ENCODE peak calls at places on chromosomes 16 and 17, in four cellular contexts. W is HepG2, N is SK-N-SH, C is GM12878. E is an unnamed sample.

GRCh38 chr17:34306466-34306865 is 12.8 kb upstream of the CCL8 start:
- DNase-seq in W (no peak), N (peak), C (no peak), E (peak)

GRCh38 chr16:13312063-13312462 is 410.7 kb downstream of the SHISA9 start:
- DNase-seq in W (no peak), N (no peak), C (no peak), E (no peak)

GRCh38 chr17:45050680-45051059 is 762 bp downstream of the DCAKD start:
- DNase-seq in W (peak), N (peak), C (no peak), E (no peak)

GRCh38 chr17:59427425-59427921 is 96.0 kb downstream of the YPEL2 start:
- DNase-seq in W (no peak), N (no peak), C (no peak), E (no peak)

GRCh38 chr17:50337956-50338355 is 8.0 kb upstream of the XYLT2 start:
- DNase-seq in W (no peak), N (no peak), C (no peak), E (no peak)

GRCh38 chr16:58107228-58107627 is 22.0 kb downstream of the CFAP20 start:
- DNase-seq in W (no peak), N (no peak), C (no peak), E (no peak)

GRCh38 chr16:88442811-88443576 is 10.1 kb upstream of the ZFPM1 start:
- DNase-seq in W (peak), N (peak), C (no peak), E (no peak)

GRCh38 chr17:41782142-41782541 is 4.4 kb downstream of the JUP start:
- DNase-seq in W (no peak), N (no peak), C (no peak), E (no peak)

GRCh38 chr17:34797724-34798123 is 163.5 kb downstream of the CCT6B start:
- DNase-seq in W (peak), N (no peak), C (no peak), E (peak)

GRCh38 chr16:56357765-56358322 is 67.5 kb downstream of the AMFR start:
- DNase-seq in W (peak), N (peak), C (no peak), E (peak)

GRCh38 chr17:65190467-65191095 is 53.4 kb downstream of the RGS9 start:
- DNase-seq in W (no peak), N (no peak), C (no peak), E (no peak)

GRCh38 chr16:81779540-81780320 is 639 bp downstream of the PLCG2 start:
- DNase-seq in W (no peak), N (no peak), C (no peak), E (peak)

GRCh38 chr16:30797670-30798309 is 10.8 kb upstream of the ZNF629 start:
- DNase-seq in W (peak), N (no peak), C (no peak), E (no peak)

GRCh38 chr16:66516808-66517585 is 32.9 kb downstream of the TK2 start:
- DNase-seq in W (peak), N (peak), C (peak), E (peak)

GRCh38 chr17:42928714-42929496 is 28.3 kb downstream of the G6PC1 start:
- DNase-seq in W (peak), N (peak), C (peak), E (no peak)

GRCh38 chr16:64947651-64948050 is 174.2 kb downstream of the CDH11 start:
- DNase-seq in W (no peak), N (no peak), C (no peak), E (no peak)

GRCh38 chr16:67235816-67236547 is 9.1 kb downstream of the TMEM208 start:
- DNase-seq in W (no peak), N (no peak), C (no peak), E (no peak)

GRCh38 chr17:705863-706262 is 8.8 kb downstream of the VPS53 start:
- DNase-seq in W (no peak), N (no peak), C (no peak), E (no peak)

GRCh38 chr16:11256657-11257130 is 690 bp upstream of the SOCS1 start:
- DNase-seq in W (no peak), N (peak), C (no peak), E (no peak)

GRCh38 chr16:19382084-19382801 is 35.4 kb upstream of the TMC5 start:
- DNase-seq in W (peak), N (peak), C (no peak), E (no peak)

GRCh38 chr16:87536795-87537142 is 43.9 kb upstream of the ZCCHC14 start:
- DNase-seq in W (no peak), N (no peak), C (no peak), E (no peak)

GRCh38 chr17:61302911-61303310 is 96.7 kb upstream of the TBX2 start:
- DNase-seq in W (no peak), N (no peak), C (no peak), E (no peak)

DNA sequence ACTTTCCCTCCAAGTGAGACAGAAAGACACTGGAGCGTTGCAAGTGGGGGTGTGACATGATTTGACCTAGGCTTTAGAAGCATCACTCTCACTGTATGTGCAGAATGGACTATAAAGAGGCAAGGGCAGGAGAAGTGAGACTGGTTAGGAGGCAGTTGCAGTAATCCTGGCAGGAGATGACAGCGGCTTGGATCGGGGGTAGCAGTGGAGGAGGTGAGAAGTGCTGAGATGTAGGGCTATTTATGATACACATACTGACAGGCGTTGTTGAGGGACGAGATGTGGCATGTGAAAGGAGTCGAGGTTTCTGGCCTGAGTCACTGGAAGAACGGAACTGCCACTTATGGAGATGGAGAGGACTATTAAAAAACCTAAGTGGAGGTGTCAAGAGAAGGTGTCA is 145.4 kb downstream of the SPECC1 start:
- DNase-seq in W (no peak), N (no peak), C (no peak), E (no peak)
- TF ChIP-seq TCF12 in W (no peak), N (no peak), C (no peak), E (no peak)

GRCh38 chr16:85637808-85638186 is 24.7 kb downstream of the GSE1 start:
- DNase-seq in W (no peak), N (no peak), C (no peak), E (no peak)
- TF ChIP-seq SIN3A in W (no peak), N (no peak), C (no peak), E (no peak)

GRCh38 chr17:40443988-40444899 is 994 bp downstream of the IGFBP4 start:
- DNase-seq in W (no peak), N (no peak), C (no peak), E (peak)

GRCh38 chr17:40445769-40446468 is 2.7 kb downstream of the IGFBP4 start:
- DNase-seq in W (peak), N (no peak), C (no peak), E (no peak)

GRCh38 chr17:40442392-40443195 is 656 bp upstream of the IGFBP4 start:
- DNase-seq in W (no peak), N (no peak), C (no peak), E (no peak)

GRCh38 chr17:40440166-40440565 is 3.1 kb upstream of the IGFBP4 start:
- DNase-seq in W (no peak), N (no peak), C (no peak), E (no peak)

GRCh38 chr17:40443196-40443987 is at the start of gene IGFBP4:
- DNase-seq in W (peak), N (peak), C (no peak), E (peak)
- TF ChIP-seq TCF12 in W (no peak), N (no peak), C (no peak), E (no peak)

GRCh38 chr17:17952691-17953090 is 19.5 kb downstream of the TOM1L2 start:
- DNase-seq in W (no peak), N (no peak), C (no peak), E (no peak)

GRCh38 chr17:17954079-17954478 is 18.1 kb downstream of the TOM1L2 start:
- DNase-seq in W (no peak), N (no peak), C (no peak), E (no peak)

GRCh38 chr17:17950806-17951205 is 21.4 kb downstream of the TOM1L2 start:
- DNase-seq in W (no peak), N (no peak), C (no peak), E (no peak)

GRCh38 chr17:17950347-17950746 is 21.9 kb downstream of the TOM1L2 start:
- DNase-seq in W (no peak), N (no peak), C (no peak), E (no peak)

DNA sequence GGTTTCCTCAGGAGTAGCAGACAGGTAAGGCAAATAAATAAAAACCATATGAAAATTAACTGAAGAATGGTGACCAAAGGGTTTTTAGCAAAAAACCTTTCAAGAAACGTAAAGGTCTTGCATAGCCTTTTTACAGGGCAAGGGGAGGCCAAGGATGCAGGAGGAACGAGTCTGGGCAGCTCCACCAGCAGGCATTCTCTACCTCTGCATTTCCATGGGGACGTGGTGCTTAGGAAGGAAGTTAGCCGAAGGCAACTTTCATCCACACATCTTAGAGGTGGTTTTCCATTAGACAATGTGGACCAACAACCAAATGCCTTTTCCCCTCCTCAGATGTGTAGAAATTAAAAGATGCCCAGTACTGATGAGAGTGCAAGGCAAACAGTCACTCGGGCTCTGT is 20.7 kb downstream of the TOM1L2 start:
- DNase-seq in W (no peak), N (no peak), C (no peak), E (no peak)
- TF ChIP-seq SIN3A in W (no peak), N (no peak), C (no peak), E (no peak)

DNA sequence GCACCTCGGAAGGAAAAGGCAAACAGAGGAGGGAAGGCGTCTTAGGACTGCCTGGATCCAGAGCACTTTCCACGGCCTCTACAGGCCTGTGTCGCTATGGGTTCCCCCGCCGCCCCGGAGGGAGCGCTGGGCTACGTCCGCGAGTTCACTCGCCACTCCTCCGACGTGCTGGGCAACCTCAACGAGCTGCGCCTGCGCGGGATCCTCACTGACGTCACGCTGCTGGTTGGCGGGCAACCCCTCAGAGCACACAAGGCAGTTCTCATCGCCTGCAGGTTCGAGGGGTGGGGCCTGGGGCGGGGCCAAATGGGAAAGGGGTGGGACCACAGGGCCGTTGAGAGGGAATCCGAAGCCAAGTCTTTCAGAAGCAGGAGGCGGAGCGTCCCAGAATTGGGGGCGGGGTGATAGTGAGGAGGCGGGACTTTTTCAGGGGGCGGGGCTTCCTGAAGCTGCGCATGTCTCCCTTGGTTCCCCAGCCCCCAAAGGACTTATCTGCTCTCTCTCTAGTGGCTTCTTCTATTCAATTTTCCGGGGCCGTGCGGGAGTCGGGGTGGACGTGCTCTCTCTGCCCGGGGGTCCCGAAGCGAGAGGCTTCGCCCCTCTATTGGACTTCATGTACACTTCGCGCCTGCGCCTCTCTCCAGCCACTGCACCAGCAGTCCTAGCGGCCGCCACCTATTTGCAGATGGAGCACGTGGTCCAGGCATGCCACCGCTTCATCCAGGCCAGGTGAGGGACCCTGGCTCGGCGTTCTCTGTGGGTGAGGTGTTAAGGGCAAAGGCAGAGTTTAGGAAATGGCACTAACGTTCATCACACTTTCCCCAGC is 939 bp downstream of the BCL6B start:
- DNase-seq in W (no peak), N (peak), C (peak), E (peak)
- TF ChIP-seq TCF12 in W (no peak), N (no peak), C (no peak), E (no peak)

DNA sequence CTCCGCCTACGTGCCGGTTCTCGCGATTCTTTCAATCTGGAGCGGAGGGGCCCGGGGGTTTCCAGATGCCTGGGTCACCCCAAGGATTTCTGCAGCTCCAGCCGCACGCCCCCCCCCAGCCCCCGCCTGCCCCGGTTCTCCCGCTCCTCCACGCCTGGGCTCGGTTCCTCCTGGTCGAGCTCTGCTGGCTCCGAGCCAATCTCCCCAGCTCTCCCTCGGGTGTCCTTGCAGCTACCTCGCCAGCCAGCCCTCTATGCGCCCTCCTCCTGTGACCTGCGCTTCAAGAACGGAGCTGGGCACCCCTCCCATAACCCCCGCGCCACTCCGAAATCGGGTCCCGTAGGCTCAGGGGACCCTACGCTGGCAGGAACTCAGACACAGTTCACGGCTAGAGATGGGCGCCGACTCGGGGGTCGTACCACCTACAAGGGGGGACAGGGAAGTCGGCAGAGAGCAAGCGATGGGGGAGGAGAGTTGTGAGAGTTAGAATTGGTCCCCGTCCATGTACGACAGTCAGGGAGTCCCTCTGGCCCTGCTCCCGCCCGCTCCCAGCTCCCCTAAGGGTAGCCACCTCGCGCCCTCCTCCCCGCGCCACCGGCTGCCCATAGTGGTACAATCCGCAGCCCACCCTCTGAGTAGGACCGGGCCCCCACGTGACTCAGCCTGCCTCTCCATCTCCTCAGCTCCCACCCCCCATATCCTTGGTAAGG is 956 bp downstream of the FGF11 start:
- DNase-seq in W (no peak), N (peak), C (no peak), E (peak)
- TF ChIP-seq SIN3A in W (no peak), N (no peak), C (no peak), E (peak)

E was measured in H1.